ENCODE peak calls at places on chromosomes 13 and 19, in six cellular contexts. J is NCI-H1417, T is coronary artery, C is breast epithelium, B is germinal center, Z is left ventricle myocardium inferior. W is an unnamed sample.

GRCh38 chr13:33328691-33329090 is 43.1 kb upstream of the STARD13 start:
- DNase-seq in J (no peak), T (no peak), C (no peak), B (no peak), Z (no peak), W (no peak)

GRCh38 chr19:42412223-42412622 is 15.0 kb downstream of the LIPE start:
- DNase-seq in J (no peak), T (no peak), C (no peak), B (no peak), Z (no peak), W (no peak)

GRCh38 chr19:17184381-17184841 is 30.7 kb upstream of the USE1 start:
- DNase-seq in J (no peak), T (no peak), C (no peak), B (peak), Z (no peak), W (no peak)

GRCh38 chr13:59658027-59658735 is 505.5 kb downstream of the DIAPH3 start:
- DNase-seq in J (no peak), T (no peak), C (no peak), B (no peak), Z (no peak), W (no peak)

GRCh38 chr13:98482476-98483444 is 94.1 kb downstream of the STK24 start:
- DNase-seq in J (no peak), T (peak), C (peak), B (no peak), Z (peak), W (no peak)

GRCh38 chr13:96575423-96576320 is 418.6 kb downstream of the OXGR1 start:
- DNase-seq in J (no peak), T (no peak), C (no peak), B (no peak), Z (no peak), W (no peak)

GRCh38 chr13:64675256-64675892 is 2554.8 kb downstream of the PCDH9 start:
- DNase-seq in J (no peak), T (no peak), C (no peak), B (no peak), Z (no peak), W (no peak)

GRCh38 chr13:99314640-99315176 is 7.5 kb upstream of the GPR183 start:
- DNase-seq in J (no peak), T (no peak), C (no peak), B (no peak), Z (no peak), W (no peak)

GRCh38 chr13:35787937-35788336 is 311.4 kb upstream of the MAB21L1 start:
- DNase-seq in J (no peak), T (no peak), C (no peak), B (no peak), Z (no peak), W (no peak)

GRCh38 chr13:107847406-107847805 is 367.9 kb downstream of the LIG4 start:
- DNase-seq in J (peak), T (no peak), C (no peak), B (no peak), Z (no peak), W (no peak)

GRCh38 chr13:75749407-75749806 is 113.3 kb downstream of the LMO7 start:
- DNase-seq in J (peak), T (no peak), C (no peak), B (no peak), Z (no peak), W (no peak)

GRCh38 chr13:71514900-71515598 is 352.0 kb downstream of the DACH1 start:
- DNase-seq in J (no peak), T (no peak), C (no peak), B (no peak), Z (no peak), W (no peak)

W was measured in SW 1271.